ENCODE peak calls at places on chromosomes 2 and 18, in four cellular contexts. V, L, Q and Z are unnamed samples.

GRCh38 chr2:237223208-237223861 is 137.6 kb downstream of the COPS8 start:
- DNase-seq in V (no peak), L (peak; percentile 100), Q (peak; percentile 100), Z (no peak)

GRCh38 chr2:128563348-128563687 is 244.7 kb upstream of the HS6ST1 start:
- DNase-seq in V (peak; percentile 65), L (peak; percentile 99), Q (peak; percentile 96), Z (peak; percentile 53)

GRCh38 chr18:45775241-45775676 is 50.2 kb upstream of the SIGLEC15 start:
- DNase-seq in V (peak; percentile 10), L (peak; percentile 86), Q (peak; percentile 86), Z (peak; percentile 64)

GRCh38 chr2:64770781-64771334 is 117.1 kb upstream of the SERTAD2 start:
- DNase-seq in V (no peak), L (peak; percentile 99), Q (peak; percentile 95), Z (no peak)

GRCh38 chr2:112189001-112189556 is 50.9 kb downstream of the FBLN7 start:
- DNase-seq in V (no peak), L (no peak), Q (no peak), Z (no peak)

GRCh38 chr2:68091439-68092034 is 28.7 kb upstream of the C1D start:
- DNase-seq in V (no peak), L (peak; percentile 17), Q (peak; percentile 1), Z (no peak)

GRCh38 chr18:36127866-36128845 is 984 bp downstream of the SLC39A6 start:
- DNase-seq in V (peak; percentile 10), L (peak; percentile 27), Q (peak; percentile 23), Z (peak; percentile 11)

GRCh38 chr2:8259106-8259840 is 422.6 kb upstream of the ID2 start:
- DNase-seq in V (no peak), L (no peak), Q (no peak), Z (peak; percentile 77)

GRCh38 chr2:195543902-195544894 is 112.8 kb upstream of the SLC39A10 start:
- DNase-seq in V (no peak), L (peak; percentile 53), Q (no peak), Z (no peak)

GRCh38 chr2:109529532-109530449 is 84.0 kb downstream of the SEPTIN10 start:
- DNase-seq in V (no peak), L (peak; percentile 58), Q (peak; percentile 29), Z (no peak)